ENCODE peak calls at places on chromosomes 6 and 20, in seven cellular contexts. E is CD8-positive, alpha-beta memory T cell; W is AG04449; F is astrocyte; Z is brain microvascular endothelial cell; Q is neuronal stem cell; G is HCT116. M is an unnamed sample.
A peak's percentile ranks its signal among the peaks of the same experiment; 100 is the strongest.

GRCh38 chr6:20008081-20008480 is 170.9 kb downstream of the ID4 start:
- DNase-seq in F (no peak), W (no peak), Q (no peak), G (no peak), E (no peak), Z (no peak), M (no peak)

GRCh38 chr6:11601776-11602605 is 64.4 kb downstream of the TMEM170B start:
- DNase-seq in E (no peak), Q (no peak), F (no peak), W (no peak), G (no peak), Z (no peak), M (no peak)

GRCh38 chr6:33392168-33392947 is 735 bp downstream of the KIFC1 start:
- DNase-seq in G (no peak), E (peak; percentile 35), F (peak; percentile 26), Z (no peak), Q (no peak), W (no peak), M (no peak)

GRCh38 chr6:131858765-131859490 is 51.1 kb downstream of the ENPP1 start:
- DNase-seq in G (no peak), W (no peak), F (peak; percentile 92), E (no peak), Z (peak; percentile 27), Q (no peak), M (no peak)

GRCh38 chr6:135144678-135145508 is 36.2 kb upstream of the MYB start:
- DNase-seq in Z (peak; percentile 53), E (peak; percentile 17), G (peak; percentile 12), F (peak; percentile 8), W (no peak), Q (no peak), M (no peak)

GRCh38 chr6:71482742-71483141 is 194.1 kb downstream of the OGFRL1 start:
- DNase-seq in W (no peak), Q (no peak), Z (no peak), F (no peak), E (no peak), G (no peak), M (no peak)

GRCh38 chr20:5090191-5090590 is 29.6 kb downstream of the PCNA start:
- DNase-seq in E (peak; percentile 9), F (no peak), Q (no peak), W (no peak), Z (no peak), G (no peak), M (no peak)

GRCh38 chr20:39986231-39986904 is 702.7 kb downstream of the MAFB start:
- DNase-seq in Q (peak; percentile 51), F (peak; percentile 19), E (no peak), Z (peak; percentile 58), W (peak; percentile 21), G (no peak), M (no peak)

GRCh38 chr6:147567141-147567805 is 58.8 kb downstream of the SAMD5 start:
- DNase-seq in Z (no peak), G (no peak), Q (no peak), F (no peak), W (no peak), E (no peak), M (no peak)

GRCh38 chr6:169960891-169961611 is 209.6 kb downstream of the ERMARD start:
- DNase-seq in E (no peak), G (no peak), F (no peak), W (no peak), Q (no peak), Z (no peak), M (no peak)

GRCh38 chr6:168181776-168182765 is 103.1 kb upstream of the FRMD1 start:
- DNase-seq in Z (no peak), E (no peak), F (no peak), Q (peak; percentile 37), W (no peak), G (no peak), M (no peak)

GRCh38 chr6:74001091-74001490 is 305.1 kb downstream of the CD109 start:
- DNase-seq in E (no peak), G (no peak), Q (no peak), F (no peak), Z (no peak), W (no peak), M (no peak)

GRCh38 chr6:112283621-112284020 is 29.3 kb upstream of the LAMA4 start:
- DNase-seq in W (no peak), G (no peak), Z (no peak), F (no peak), Q (no peak), E (no peak), M (no peak)

GRCh38 chr6:126337323-126337722 is 2.6 kb upstream of the CENPW start:
- DNase-seq in E (no peak), Q (no peak), Z (peak; percentile 10), W (peak; percentile 7), F (peak; percentile 23), G (no peak), M (peak; percentile 63)

GRCh38 chr20:8774412-8774811 is 294.5 kb upstream of the PLCB4 start:
- DNase-seq in G (no peak), W (no peak), E (no peak), F (no peak), Z (no peak), Q (no peak), M (no peak)

GRCh38 chr20:8782804-8783203 is 286.1 kb upstream of the PLCB4 start:
- DNase-seq in G (no peak), Q (no peak), W (peak; percentile 59), F (peak; percentile 26), E (no peak), Z (peak; percentile 62), M (no peak)

GRCh38 chr20:8778387-8778786 is 290.5 kb upstream of the PLCB4 start:
- DNase-seq in W (no peak), E (no peak), F (no peak), Z (no peak), G (no peak), Q (no peak), M (no peak)

GRCh38 chr20:8780926-8781325 is 288.0 kb upstream of the PLCB4 start:
- DNase-seq in F (no peak), E (no peak), W (no peak), Q (no peak), G (no peak), Z (no peak), M (no peak)

GRCh38 chr20:8777866-8778265 is 291.0 kb upstream of the PLCB4 start:
- DNase-seq in Z (peak; percentile 66), F (no peak), E (no peak), W (no peak), Q (no peak), G (no peak), M (no peak)
- H3K4me3 ChIP-seq in Z (no peak overlapping the region), F (no peak overlapping the region), E (no peak overlapping the region), W (no peak overlapping the region), Q (no peak overlapping the region), G (no peak overlapping the region), M (no peak overlapping the region)

DNA sequence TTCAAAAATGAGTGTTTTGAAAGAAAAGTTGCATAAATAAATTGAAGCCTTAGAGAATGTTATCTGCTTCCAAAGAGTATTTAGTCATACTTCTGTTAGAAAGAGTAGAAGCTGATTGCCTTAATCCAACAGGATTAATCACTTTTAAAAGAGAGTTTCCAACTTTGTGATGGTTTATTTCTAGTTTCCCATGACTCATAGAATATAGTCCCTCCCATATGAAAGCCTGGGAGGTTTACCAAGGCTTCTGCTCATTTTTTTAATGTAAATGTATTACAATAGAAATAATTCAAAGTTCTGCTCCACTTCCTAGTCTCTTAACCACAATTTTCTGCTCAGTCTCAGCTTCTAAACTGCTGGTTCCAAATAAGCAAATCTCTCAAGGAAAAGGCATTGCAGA is 118.0 kb upstream of the IRAK1BP1 start:
- DNase-seq in Q (no peak), E (no peak), W (peak; percentile 1), G (no peak), F (peak; percentile 72), Z (no peak), M (no peak)
- H3K4me3 ChIP-seq in Q (no peak overlapping the region), E (no peak overlapping the region), W (no peak overlapping the region), G (no peak overlapping the region), F (no peak overlapping the region), Z (no peak overlapping the region), M (no peak overlapping the region)

DNA sequence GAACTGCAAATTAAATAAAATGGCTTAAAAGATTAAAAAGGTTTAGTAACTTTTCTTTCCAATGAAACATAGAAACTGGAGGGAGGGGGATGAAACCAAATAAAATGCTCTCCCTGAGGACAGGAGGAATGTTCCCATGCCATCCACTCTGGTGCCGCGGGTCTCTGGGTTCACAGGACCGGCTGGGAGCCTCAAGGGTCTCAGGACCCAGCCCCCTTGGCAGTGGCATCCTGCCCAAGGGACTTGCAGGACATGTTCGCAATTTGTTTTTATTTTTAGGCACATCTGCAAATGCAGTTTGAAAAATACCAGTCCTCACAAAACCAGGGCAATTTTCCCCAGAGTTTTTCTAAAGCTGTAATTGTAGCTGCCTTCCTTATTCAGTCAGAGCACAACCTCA is 7.5 kb downstream of the BEND3 start:
- DNase-seq in F (no peak), E (no peak), W (no peak), G (no peak), Z (no peak), Q (no peak), M (no peak)
- H3K4me3 ChIP-seq in F (no peak overlapping the region), E (no peak overlapping the region), W (no peak overlapping the region), G (no peak overlapping the region), Z (no peak overlapping the region), Q (no peak overlapping the region), M (no peak overlapping the region)

GRCh38 chr20:57269148-57269984 is 2.9 kb upstream of the BMP7 start:
- DNase-seq in Q (no peak), Z (no peak), E (no peak), W (no peak), G (no peak), F (no peak), M (no peak)

GRCh38 chr20:57265649-57266250 is 691 bp downstream of the BMP7 start:
- DNase-seq in Z (no peak), F (no peak), W (no peak), G (no peak), E (no peak), Q (no peak), M (no peak)

GRCh38 chr20:57268399-57269076 is 2.1 kb upstream of the BMP7 start:
- DNase-seq in W (no peak), E (no peak), Z (no peak), G (no peak), F (no peak), Q (no peak), M (no peak)

GRCh38 chr20:57266251-57267157 is at the start of gene BMP7:
- DNase-seq in E (no peak), Z (no peak), Q (no peak), G (no peak), F (no peak), W (no peak), M (no peak)

DNA sequence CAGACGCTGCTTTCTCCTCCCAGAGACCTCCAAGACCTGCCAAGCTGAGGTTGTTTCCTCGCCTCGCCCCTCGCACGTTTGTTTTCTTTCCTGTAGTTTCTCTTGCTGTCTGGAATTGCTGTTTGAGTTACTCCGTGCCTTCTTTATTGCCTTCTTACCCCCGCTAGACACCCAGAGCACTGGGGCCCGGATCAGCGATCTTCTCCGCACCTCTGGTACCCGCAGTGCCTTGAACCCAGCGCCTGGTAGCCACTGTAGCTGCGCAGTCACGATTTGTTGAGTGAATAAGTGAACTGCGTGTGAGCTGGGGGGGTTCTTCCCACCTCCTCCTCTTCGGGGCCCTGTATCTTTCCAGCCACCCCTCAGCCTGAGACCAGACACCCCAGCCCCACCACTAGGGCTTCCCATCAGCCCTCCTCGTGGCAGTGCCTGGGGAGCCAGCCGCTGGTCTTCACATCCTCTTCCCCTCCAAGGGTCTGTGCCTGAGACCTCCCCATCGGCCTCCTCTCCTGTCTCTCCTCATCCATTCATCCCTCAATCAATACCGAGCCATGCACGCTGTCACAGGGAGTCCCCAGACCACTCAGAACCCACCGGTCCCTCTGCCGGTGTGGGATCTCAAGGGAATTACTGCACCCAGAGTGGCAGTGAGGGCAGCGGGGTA is 849 bp upstream of the BMP7 start:
- DNase-seq in E (no peak), Z (no peak), F (no peak), W (no peak), G (no peak), Q (no peak), M (no peak)
- H3K4me3 ChIP-seq in E (no peak overlapping the region), Z (no peak overlapping the region), F (no peak overlapping the region), W (no peak overlapping the region), G (no peak overlapping the region), Q (peak overlapping the region; percentile 97), M (no peak overlapping the region)

GRCh38 chr20:20835897-20836296 is 123.5 kb upstream of the RALGAPA2 start:
- DNase-seq in E (no peak), Z (no peak), F (no peak), Q (no peak), G (no peak), W (no peak), M (no peak)
- H3K4me3 ChIP-seq in E (no peak overlapping the region), Z (no peak overlapping the region), F (no peak overlapping the region), Q (no peak overlapping the region), G (no peak overlapping the region), W (no peak overlapping the region), M (no peak overlapping the region)